ENCODE peak calls at places on chromosome 9, in nine cellular contexts. F is ovary, O is Peyer's patch, M is IMR-90, Z is tibial nerve, V is heart left ventricle, T is lower leg skin, C is GM12891, I is esophagus squamous epithelium. L is an unnamed sample.
A peak's percentile ranks its signal among the peaks of the same experiment; 100 is the strongest.

GRCh38 chr9:69746859-69747560 is 12.8 kb downstream of the PTAR1 start:
- DNase-seq in Z (no peak), F (no peak), O (no peak), C (no peak), M (no peak), I (no peak), V (no peak), T (no peak), L (no peak)

GRCh38 chr9:81634437-81634836 is 54.9 kb downstream of the TLE1 start:
- DNase-seq in T (no peak), O (no peak), Z (no peak), C (no peak), V (no peak), F (no peak), I (no peak), M (no peak), L (no peak)

GRCh38 chr9:123322771-123323481 is 33.1 kb upstream of the CRB2 start:
- DNase-seq in T (no peak), M (no peak), C (peak; percentile 40), V (peak; percentile 37), O (no peak), I (no peak), Z (no peak), F (no peak), L (no peak)

GRCh38 chr9:133237271-133237731 is 28.3 kb upstream of the OBP2B start:
- DNase-seq in M (no peak), V (no peak), F (no peak), O (no peak), C (no peak), Z (no peak), T (no peak), I (no peak), L (no peak)

GRCh38 chr9:129814432-129815223 is 9.3 kb downstream of the TOR1A start:
- DNase-seq in T (no peak), I (no peak), O (no peak), C (no peak), M (no peak), Z (no peak), F (no peak), V (no peak), L (no peak)

GRCh38 chr9:108836319-108836718 is 19.5 kb downstream of the ACTL7B start:
- DNase-seq in F (no peak), Z (no peak), I (no peak), C (no peak), O (no peak), T (no peak), M (no peak), V (no peak), L (no peak)

GRCh38 chr9:3893519-3893918 is 367.7 kb upstream of the RFX3 start:
- DNase-seq in O (no peak), M (no peak), V (no peak), Z (no peak), I (no peak), F (no peak), T (no peak), C (no peak), L (no peak)

GRCh38 chr9:134165357-134166315 is 1.3 kb upstream of the RNU6ATAC start:
- DNase-seq in M (peak; percentile 19), O (no peak), T (peak; percentile 51), F (no peak), V (peak; percentile 61), Z (no peak), I (no peak), C (no peak), L (no peak)

GRCh38 chr9:130461218-130461630 is 16.5 kb downstream of the ASS1 start:
- DNase-seq in V (peak; percentile 65), O (peak; percentile 76), T (no peak), Z (no peak), I (no peak), F (peak; percentile 46), M (peak; percentile 12), C (peak; percentile 90), L (peak; percentile 80)

GRCh38 chr9:136901516-136902258 is 15.4 kb downstream of the TRAF2 start:
- DNase-seq in V (peak; percentile 41), Z (no peak), C (peak; percentile 66), F (no peak), M (peak; percentile 45), T (peak; percentile 31), O (peak; percentile 80), I (no peak), L (no peak)

GRCh38 chr9:116661037-116661954 is 25.8 kb upstream of the TRIM32 start:
- DNase-seq in O (no peak), Z (no peak), C (peak; percentile 25), F (no peak), M (peak; percentile 84), V (no peak), T (no peak), I (no peak), L (peak; percentile 69)

GRCh38 chr9:114777841-114778240 is 28.0 kb downstream of the TNFSF15 start:
- DNase-seq in O (no peak), V (no peak), C (no peak), T (no peak), M (no peak), Z (no peak), F (no peak), I (no peak), L (no peak)

GRCh38 chr9:85064811-85065371 is 395.4 kb downstream of the NTRK2 start:
- DNase-seq in Z (no peak), C (no peak), V (no peak), T (no peak), I (no peak), F (no peak), O (no peak), M (no peak), L (no peak)

GRCh38 chr9:83281306-83282255 is 218.6 kb upstream of the RASEF start:
- DNase-seq in O (no peak), F (no peak), I (no peak), C (no peak), T (no peak), M (no peak), V (peak; percentile 57), Z (no peak), L (no peak)

GRCh38 chr9:12815895-12816294 is 41.1 kb downstream of the LURAP1L start:
- DNase-seq in C (no peak), V (no peak), M (peak; percentile 74), O (no peak), T (no peak), F (no peak), Z (no peak), I (no peak), L (no peak)

GRCh38 chr9:34522971-34523797 is at the start of gene ENHO:
- DNase-seq in C (peak; percentile 84), T (peak; percentile 80), O (peak; percentile 96), I (peak; percentile 25), F (peak; percentile 81), Z (peak; percentile 73), V (peak; percentile 90), M (peak; percentile 75), L (peak; percentile 91)
- TF ChIP-seq POLR2A in C (no peak), T (no peak), O (no peak), I (no peak), F (no peak), Z (no peak), V (no peak), M (no peak), L (no peak)

GRCh38 chr9:105694320-105694847 is at the start of gene TMEM38B:
- DNase-seq in V (peak; percentile 88), M (peak; percentile 58), C (peak; percentile 82), T (peak; percentile 66), I (no peak), F (peak; percentile 83), O (peak; percentile 88), Z (peak; percentile 36), L (peak; percentile 83)
- TF ChIP-seq POLR2A in V (peak; percentile 63), M (no peak), C (peak; percentile 38), T (peak; percentile 50), I (no peak), F (peak; percentile 75), O (peak; percentile 50), Z (peak; percentile 66), L (peak; percentile 60)

GRCh38 chr9:89676281-89676680 is 71.5 kb downstream of the GADD45G start:
- DNase-seq in M (no peak), O (peak; percentile 85), V (peak; percentile 89), Z (no peak), F (no peak), C (no peak), I (no peak), T (no peak), L (no peak)
- TF ChIP-seq POLR2A in M (no peak), O (no peak), V (no peak), Z (no peak), F (no peak), C (no peak), I (no peak), T (no peak), L (no peak)

GRCh38 chr9:37382161-37382981 is 40.1 kb upstream of the GRHPR start:
- DNase-seq in I (no peak), Z (no peak), V (no peak), F (no peak), O (no peak), M (no peak), T (no peak), C (no peak), L (no peak)

GRCh38 chr9:37383876-37384715 is 38.4 kb upstream of the GRHPR start:
- DNase-seq in T (no peak), V (no peak), Z (no peak), I (no peak), M (no peak), O (no peak), C (no peak), F (no peak), L (no peak)

GRCh38 chr9:37383393-37383792 is 39.1 kb upstream of the GRHPR start:
- DNase-seq in I (no peak), F (no peak), T (no peak), O (no peak), C (no peak), V (no peak), M (no peak), Z (no peak), L (no peak)

GRCh38 chr9:37381094-37381741 is 41.3 kb upstream of the GRHPR start:
- DNase-seq in F (no peak), V (no peak), T (no peak), M (no peak), C (no peak), I (no peak), Z (no peak), O (no peak), L (no peak)

GRCh38 chr9:37382982-37383357 is 39.5 kb upstream of the GRHPR start:
- DNase-seq in I (no peak), F (no peak), T (no peak), M (no peak), Z (no peak), O (no peak), C (no peak), V (no peak), L (no peak)
- TF ChIP-seq POLR2A in I (no peak), F (no peak), T (no peak), M (no peak), Z (no peak), O (no peak), C (no peak), V (no peak), L (no peak)

DNA sequence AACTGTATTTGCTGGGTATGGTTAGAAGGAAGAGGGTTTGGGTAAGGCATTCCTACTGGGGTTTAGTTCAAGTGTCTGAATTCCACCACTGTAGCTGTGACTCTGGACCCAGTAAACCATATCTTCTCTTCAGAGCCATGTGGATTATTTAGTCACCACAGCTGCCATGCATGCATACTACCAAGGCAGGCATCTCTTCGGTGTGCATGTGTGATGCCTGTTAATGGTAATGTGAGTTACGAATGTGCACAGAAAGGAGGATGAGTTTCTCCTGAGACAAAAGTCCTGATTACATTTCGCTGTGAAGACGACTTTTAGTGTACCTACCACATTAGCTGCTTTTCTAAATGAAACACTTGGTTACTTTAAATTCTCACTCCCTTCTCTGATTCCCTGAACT is 9.3 kb downstream of the PBX3 start:
- DNase-seq in Z (no peak), I (no peak), F (no peak), V (no peak), O (no peak), C (no peak), T (no peak), M (no peak), L (no peak)
- TF ChIP-seq POLR2A in Z (no peak), I (no peak), F (no peak), V (no peak), O (no peak), C (peak; percentile 44), T (no peak), M (no peak), L (no peak)